ENCODE peak calls at places on chromosomes 5 and 9, in eight cellular contexts. I, E, Y, S, K, C, H and T are unnamed samples.
A peak's percentile ranks its signal among the peaks of the same experiment; 100 is the strongest.

GRCh38 chr5:42950466-42951168 is 89.5 kb downstream of the ANXA2R start:
- DNase-seq in I (no peak), E (peak; percentile 81), Y (peak; percentile 90), S (peak; percentile 74), K (peak; percentile 71), C (no peak), H (peak; percentile 43), T (peak; percentile 94)

GRCh38 chr5:115179959-115180709 is 10.4 kb upstream of the TRIM36 start:
- DNase-seq in I (peak; percentile 83), E (no peak), Y (peak; percentile 58), S (no peak), K (peak; percentile 71), C (peak; percentile 44), H (no peak), T (no peak)

GRCh38 chr5:50325237-50325832 is 115.8 kb downstream of the EMB start:
- DNase-seq in I (peak; percentile 2), E (no peak), Y (peak; percentile 46), S (no peak), K (no peak), C (no peak), H (no peak), T (no peak)

GRCh38 chr5:137933491-137933911 is 44.2 kb downstream of the PKD2L2 start:
- DNase-seq in I (peak; percentile 18), E (no peak), Y (no peak), S (no peak), K (no peak), C (no peak), H (no peak), T (no peak)

GRCh38 chr5:28014779-28015178 is 976.4 kb upstream of the CDH9 start:
- DNase-seq in I (no peak), E (no peak), Y (peak; percentile 44), S (no peak), K (no peak), C (no peak), H (no peak), T (no peak)

GRCh38 chr5:666816-667498 is 26.2 kb downstream of the TPPP start:
- DNase-seq in I (no peak), E (no peak), Y (no peak), S (no peak), K (no peak), C (no peak), H (no peak), T (no peak)

GRCh38 chr5:107572800-107573368 is 97.9 kb downstream of the EFNA5 start:
- DNase-seq in I (no peak), E (no peak), Y (no peak), S (no peak), K (no peak), C (no peak), H (no peak), T (no peak)

GRCh38 chr5:143146161-143146560 is 257.3 kb downstream of the NR3C1 start:
- DNase-seq in I (no peak), E (no peak), Y (no peak), S (no peak), K (no peak), C (no peak), H (no peak), T (no peak)

GRCh38 chr9:133715295-133715865 is 22.8 kb downstream of the SARDH start:
- DNase-seq in I (no peak), E (no peak), Y (no peak), S (no peak), K (peak; percentile 38), C (no peak), H (peak; percentile 66), T (peak; percentile 92)

GRCh38 chr9:98228392-98229089 is 26.9 kb downstream of the TBC1D2 start:
- DNase-seq in I (no peak), E (no peak), Y (no peak), S (no peak), K (no peak), C (no peak), H (no peak), T (no peak)

GRCh38 chr5:173772407-173773059 is 115.6 kb upstream of the CPEB4 start:
- DNase-seq in I (no peak), E (no peak), Y (no peak), S (no peak), K (no peak), C (no peak), H (no peak), T (no peak)

GRCh38 chr5:646396-647201 is 34.5 kb downstream of the CEP72 start:
- DNase-seq in I (no peak), E (peak; percentile 2), Y (no peak), S (no peak), K (peak; percentile 50), C (no peak), H (no peak), T (no peak)

GRCh38 chr9:69476016-69476415 is 151.0 kb downstream of the ENTREP1 start:
- DNase-seq in I (no peak), E (no peak), Y (no peak), S (no peak), K (no peak), C (no peak), H (no peak), T (no peak)

GRCh38 chr5:27532305-27532704 is 493.9 kb upstream of the CDH9 start:
- DNase-seq in I (no peak), E (no peak), Y (no peak), S (no peak), K (no peak), C (no peak), H (no peak), T (no peak)

GRCh38 chr9:101468116-101468515 is 32.5 kb upstream of the ALDOB start:
- DNase-seq in I (no peak), E (no peak), Y (no peak), S (no peak), K (no peak), C (no peak), H (no peak), T (no peak)

GRCh38 chr5:76487784-76488183 is 84.7 kb downstream of the IQGAP2 start:
- DNase-seq in I (no peak), E (no peak), Y (no peak), S (no peak), K (no peak), C (no peak), H (no peak), T (no peak)

GRCh38 chr5:150904479-150905311 is at the start of gene ZNF300:
- DNase-seq in I (peak; percentile 83), E (peak; percentile 88), Y (no peak), S (peak; percentile 79), K (peak; percentile 87), C (peak; percentile 93), H (peak; percentile 85), T (peak; percentile 95)

GRCh38 chr5:1321576-1321975 is 23.3 kb downstream of the CLPTM1L start:
- DNase-seq in I (no peak), E (no peak), Y (no peak), S (no peak), K (peak; percentile 50), C (no peak), H (no peak), T (no peak)

GRCh38 chr5:9168791-9169611 is 376.9 kb downstream of the SEMA5A start:
- DNase-seq in I (no peak), E (no peak), Y (no peak), S (no peak), K (no peak), C (no peak), H (no peak), T (no peak)

GRCh38 chr9:109868222-109868621 is 88.2 kb downstream of the PALM2AKAP2 start:
- DNase-seq in I (no peak), E (peak; percentile 16), Y (no peak), S (no peak), K (no peak), C (no peak), H (no peak), T (peak; percentile 45)

GRCh38 chr5:3401635-3402034 is 194.0 kb upstream of the IRX1 start:
- DNase-seq in I (no peak), E (no peak), Y (no peak), S (no peak), K (no peak), C (no peak), H (no peak), T (no peak)

GRCh38 chr5:58074717-58075116 is 385.2 kb downstream of the PLK2 start:
- DNase-seq in I (no peak), E (no peak), Y (no peak), S (no peak), K (no peak), C (no peak), H (no peak), T (no peak)